ENCODE peak calls at places on chromosomes 3 and 15, in six cellular contexts. B is esophagus squamous epithelium, F is transverse colon, Z is psoas muscle, E is neural progenitor cell, C is upper lobe of right lung. L is an unnamed sample.

GRCh38 chr3:130258532-130258952 is 86.9 kb upstream of the COL6A5 start:
- DNase-seq in B (no peak), F (no peak), Z (peak; percentile 25), E (no peak), C (no peak), L (no peak)

GRCh38 chr3:161275919-161276318 is 54.8 kb downstream of the NMD3 start:
- DNase-seq in B (no peak), F (peak; percentile 12), Z (no peak), E (no peak), C (no peak), L (peak; percentile 43)

GRCh38 chr15:51830279-51830806 is 890 bp downstream of the TMOD3 start:
- DNase-seq in B (no peak), F (no peak), Z (no peak), E (no peak), C (no peak), L (no peak)

GRCh38 chr3:125051715-125052581 is 3.8 kb downstream of the HEG1 start:
- DNase-seq in B (no peak), F (peak; percentile 30), Z (peak; percentile 69), E (peak; percentile 66), C (no peak), L (peak; percentile 45)

GRCh38 chr15:90982135-90982534 is 12.2 kb downstream of the PRC1 start:
- DNase-seq in B (no peak), F (no peak), Z (no peak), E (no peak), C (no peak), L (no peak)

GRCh38 chr15:52217186-52217585 is 26.0 kb upstream of the GNB5 start:
- DNase-seq in B (no peak), F (peak; percentile 19), Z (no peak), E (peak; percentile 43), C (peak; percentile 64), L (peak; percentile 30)

GRCh38 chr3:169751875-169752274 is 13.0 kb downstream of the TERC start:
- DNase-seq in B (no peak), F (no peak), Z (no peak), E (no peak), C (no peak), L (no peak)

GRCh38 chr3:48715179-48715800 is 1.7 kb downstream of the IP6K2 start:
- DNase-seq in B (no peak), F (no peak), Z (no peak), E (peak; percentile 81), C (no peak), L (no peak)

GRCh38 chr3:64496786-64497560 is 190.8 kb downstream of the ADAMTS9 start:
- DNase-seq in B (no peak), F (no peak), Z (no peak), E (no peak), C (no peak), L (no peak)

GRCh38 chr3:149495581-149496125 is 21.2 kb downstream of the TM4SF4 start:
- DNase-seq in B (no peak), F (no peak), Z (no peak), E (no peak), C (no peak), L (no peak)

GRCh38 chr3:50170689-50171088 is 15.6 kb downstream of the SEMA3F start:
- DNase-seq in B (no peak), F (no peak), Z (peak; percentile 61), E (no peak), C (no peak), L (no peak)

GRCh38 chr3:73292241-73292640 is 230.8 kb downstream of the EBLN2 start:
- DNase-seq in B (no peak), F (no peak), Z (no peak), E (no peak), C (no peak), L (no peak)

GRCh38 chr3:140050977-140051957 is 116.3 kb downstream of the CLSTN2 start:
- DNase-seq in B (no peak), F (no peak), Z (no peak), E (peak; percentile 24), C (no peak), L (no peak)

GRCh38 chr3:73954506-73954905 is 329.8 kb upstream of the PDZRN3 start:
- DNase-seq in B (no peak), F (no peak), Z (no peak), E (peak; percentile 18), C (no peak), L (no peak)

GRCh38 chr15:89472785-89473256 is 23.6 kb downstream of the RHCG start:
- DNase-seq in B (no peak), F (peak; percentile 34), Z (no peak), E (peak; percentile 87), C (no peak), L (peak; percentile 63)

GRCh38 chr3:131491084-131491483 is 11.7 kb downstream of the MRPL3 start:
- DNase-seq in B (no peak), F (no peak), Z (no peak), E (no peak), C (no peak), L (no peak)

GRCh38 chr3:52246264-52246620 is 683 bp downstream of the PPM1M start:
- DNase-seq in B (no peak), F (no peak), Z (no peak), E (no peak), C (no peak), L (no peak)
- H3K4me1 ChIP-seq in B (peaks cover 73% of the 10 kb centered on the region), F (peaks cover 23% of the 10 kb centered on the region), Z (peaks cover 18% of the 10 kb centered on the region), E (no peaks in the 10 kb centered on the region), C (peaks cover 25% of the 10 kb centered on the region), L (peaks cover 5% of the 10 kb centered on the region)

DNA sequence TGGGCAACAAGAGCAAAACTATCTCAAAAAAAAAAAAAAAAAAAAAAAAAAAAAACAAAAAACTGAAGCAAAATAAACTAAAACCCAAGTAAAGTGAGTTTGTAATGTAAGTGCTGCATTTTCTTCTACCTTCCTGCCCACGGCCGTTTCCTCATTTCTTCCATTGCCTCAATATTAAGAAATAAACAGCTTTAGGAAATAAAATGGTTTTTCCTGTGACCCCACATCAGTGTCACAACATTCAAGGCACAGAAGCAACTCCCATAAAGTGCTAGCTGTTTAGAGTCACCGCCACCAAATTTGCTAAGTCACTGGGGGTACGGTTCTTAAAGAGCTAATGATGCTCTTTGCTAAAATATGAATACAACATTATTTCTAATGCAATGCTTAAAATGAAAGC is 3.3 kb downstream of the PKM start:
- DNase-seq in B (no peak), F (no peak), Z (no peak), E (no peak), C (no peak), L (no peak)
- H3K4me3 ChIP-seq in B (peak overlapping the region; percentile 72), F (no peak overlapping the region), Z (peak overlapping the region; percentile 99), E (peak overlapping the region; percentile 95), C (peak overlapping the region; percentile 100), L (no peak overlapping the region)

GRCh38 chr3:28853830-28854229 is 427.0 kb upstream of the RBMS3 start:
- DNase-seq in B (no peak), F (no peak), Z (no peak), E (no peak), C (no peak), L (no peak)
- TF ChIP-seq CTCF in B (no peak), F (no peak), Z (no peak), E (peak; percentile 20), C (no peak), L (no peak)

GRCh38 chr15:67091966-67092677 is 26.7 kb downstream of the SMAD3 start:
- DNase-seq in B (no peak), F (no peak), Z (no peak), E (peak; percentile 50), C (no peak), L (no peak)
- H3K4me1 ChIP-seq in B (peaks cover 93% of the 10 kb centered on the region), F (peaks cover 47% of the 10 kb centered on the region), Z (peaks cover 76% of the 10 kb centered on the region), E (peaks cover 56% of the 10 kb centered on the region), C (peaks cover 55% of the 10 kb centered on the region), L (peaks cover 39% of the 10 kb centered on the region)

GRCh38 chr15:40584191-40584590 is 9.9 kb upstream of the KNL1 start:
- DNase-seq in B (no peak), F (no peak), Z (no peak), E (no peak), C (no peak), L (no peak)

GRCh38 chr15:40578892-40579291 is 9.8 kb downstream of the RPUSD2 start:
- DNase-seq in B (no peak), F (no peak), Z (no peak), E (no peak), C (no peak), L (no peak)

DNA sequence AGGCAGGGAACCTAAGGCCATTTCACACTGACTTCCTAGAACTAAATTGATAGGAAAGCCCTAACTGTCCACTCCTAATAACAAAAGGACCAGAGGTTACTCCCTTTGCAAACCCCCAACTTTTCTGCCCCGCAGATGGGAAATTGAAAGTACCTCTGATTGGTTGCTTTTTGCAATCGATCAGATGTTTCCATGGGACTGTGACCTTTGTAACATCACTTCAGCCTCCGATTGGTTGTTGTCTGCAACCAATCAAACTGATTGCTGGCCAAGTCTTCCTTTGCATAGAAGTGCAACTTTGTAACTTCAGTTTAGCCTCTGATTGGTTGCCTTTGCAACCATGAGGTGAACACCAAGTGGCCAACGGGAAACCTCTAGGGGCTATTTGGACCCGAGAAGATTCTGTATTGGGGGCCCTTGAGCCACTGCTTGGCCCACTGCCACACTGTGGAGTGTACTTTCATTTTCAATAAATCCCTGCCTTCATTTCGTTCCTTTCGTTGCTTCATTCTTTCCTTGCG is 11.3 kb upstream of the KNL1 start:
- DNase-seq in B (no peak), F (no peak), Z (no peak), E (no peak), C (no peak), L (no peak)
- H3K4me3 ChIP-seq in B (peak overlapping the region; percentile 50), F (no peak overlapping the region), Z (peak overlapping the region; percentile 56), E (no peak overlapping the region), C (peak overlapping the region; percentile 42), L (no peak overlapping the region)

GRCh38 chr3:16834214-16834613 is 50.5 kb upstream of the PLCL2 start:
- DNase-seq in B (no peak), F (no peak), Z (no peak), E (no peak), C (no peak), L (no peak)
- TF ChIP-seq CTCF in B (no peak), F (no peak), Z (no peak), E (no peak), C (no peak), L (no peak)

DNA sequence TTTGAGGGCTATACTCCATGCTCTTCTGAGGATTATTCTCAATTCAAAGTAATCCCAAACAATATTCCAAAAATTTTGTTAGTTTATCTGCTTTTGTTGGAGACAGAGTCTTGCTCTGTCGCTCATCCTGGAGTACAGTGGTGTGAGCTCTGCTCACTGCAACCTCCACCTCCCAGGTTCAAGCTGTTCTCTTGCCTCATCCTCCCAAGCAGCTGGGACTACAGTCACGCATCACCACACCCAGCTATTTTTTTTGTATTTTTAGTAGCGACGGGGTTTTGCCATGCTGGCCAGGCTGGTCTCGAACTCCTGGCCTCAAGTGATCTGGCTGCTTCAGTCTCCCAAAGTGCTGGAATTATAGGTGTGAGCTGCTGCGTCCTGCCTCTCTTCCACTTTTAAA is 39.1 kb downstream of the MEF2A start:
- DNase-seq in B (no peak), F (no peak), Z (no peak), E (no peak), C (no peak), L (no peak)
- H3K4me1 ChIP-seq in B (peaks cover 27% of the 10 kb centered on the region), F (peaks cover 13% of the 10 kb centered on the region), Z (peaks cover 40% of the 10 kb centered on the region), E (no peaks in the 10 kb centered on the region), C (no peaks in the 10 kb centered on the region), L (peaks cover 5% of the 10 kb centered on the region)

L was measured in mucosa of descending colon.